ENCODE peak calls at places on chromosomes 11 and 22, in five cellular contexts. G is stimulated activated CD8-positive, alpha-beta memory T cell treated with anti-CD3 and anti-CD28 coated beads, Interleukin-15, amount 100 ng/mL, for 1 hour; H is NCI-H1436; F is immature natural killer cell; D is fibroblast of mammary gland. T is an unnamed sample.
A peak's percentile ranks its signal among the peaks of the same experiment; 100 is the strongest.

GRCh38 chr22:35781898-35782297 is 64.2 kb downstream of the APOL5 start:
- DNase-seq in G (no peak), H (no peak), F (no peak), D (no peak), T (no peak)

GRCh38 chr11:27084407-27084985 is 43.9 kb downstream of the BBOX1 start:
- DNase-seq in G (no peak), H (no peak), F (no peak), D (no peak), T (no peak)

GRCh38 chr11:74932797-74933196 is 16.1 kb downstream of the XRRA1 start:
- DNase-seq in G (no peak), H (no peak), F (no peak), D (peak; percentile 85), T (no peak)

GRCh38 chr22:40022536-40023225 is 27.9 kb downstream of the FAM83F start:
- DNase-seq in G (no peak), H (no peak), F (no peak), D (no peak), T (no peak)

GRCh38 chr11:112961751-112962747 is 829 bp downstream of the NCAM1 start:
- DNase-seq in G (no peak), H (peak; percentile 58), F (peak; percentile 69), D (no peak), T (no peak)

GRCh38 chr11:109425554-109425953 is 3.6 kb downstream of the C11orf87 start:
- DNase-seq in G (no peak), H (no peak), F (no peak), D (no peak), T (no peak)

GRCh38 chr11:113271551-113272245 is 42.7 kb upstream of the TTC12 start:
- DNase-seq in G (no peak), H (no peak), F (no peak), D (no peak), T (no peak)

GRCh38 chr22:43983808-43984207 is 28.6 kb downstream of the SAMM50 start:
- DNase-seq in G (no peak), H (no peak), F (no peak), D (no peak), T (no peak)

GRCh38 chr11:46916669-46917108 is 1.7 kb downstream of the LRP4 start:
- DNase-seq in G (no peak), H (no peak), F (no peak), D (peak; percentile 66), T (no peak)

GRCh38 chr22:44438481-44439131 is 59.4 kb downstream of the RTL6 start:
- DNase-seq in G (no peak), H (no peak), F (no peak), D (no peak), T (no peak)

GRCh38 chr11:125070699-125071254 is 7.7 kb downstream of the SLC37A2 start:
- DNase-seq in G (no peak), H (no peak), F (no peak), D (peak; percentile 83), T (no peak)

GRCh38 chr22:19129871-19130270 is 1.2 kb upstream of the TSSK2 start:
- DNase-seq in G (no peak), H (no peak), F (no peak), D (no peak), T (no peak)

GRCh38 chr22:29726512-29727247 is 6.9 kb downstream of the CABP7 start:
- DNase-seq in G (no peak), H (peak; percentile 81), F (no peak), D (peak; percentile 29), T (no peak)

GRCh38 chr22:44824271-44824670 is 71.9 kb downstream of the ARHGAP8 start:
- DNase-seq in G (no peak), H (no peak), F (no peak), D (no peak), T (no peak)

GRCh38 chr11:612201-612960 is 3.4 kb downstream of the IRF7 start:
- DNase-seq in G (no peak), H (no peak), F (no peak), D (peak; percentile 29), T (no peak)

GRCh38 chr11:27563201-27563600 is 56.6 kb upstream of the LIN7C start:
- DNase-seq in G (no peak), H (no peak), F (no peak), D (peak; percentile 21), T (no peak)

GRCh38 chr22:49692499-49693225 is 135.0 kb downstream of the BRD1 start:
- DNase-seq in G (no peak), H (no peak), F (no peak), D (no peak), T (no peak)

GRCh38 chr11:66624450-66624849 is 8.0 kb downstream of the RBM14 start:
- DNase-seq in G (no peak), H (no peak), F (no peak), D (no peak), T (no peak)

GRCh38 chr11:31479073-31479472 is 30.3 kb downstream of the IMMP1L start:
- DNase-seq in G (no peak), H (no peak), F (no peak), D (no peak), T (no peak)

GRCh38 chr11:60957188-60957587 is 5.2 kb upstream of the SLC15A3 start:
- DNase-seq in G (no peak), H (no peak), F (no peak), D (peak; percentile 87), T (no peak)

GRCh38 chr11:38153985-38154384 is 1555.9 kb upstream of the RAG2 start:
- DNase-seq in G (no peak), H (no peak), F (peak; percentile 25), D (no peak), T (no peak)

GRCh38 chr11:5285703-5286102 is 16.0 kb upstream of the HBE1 start:
- DNase-seq in G (no peak), H (no peak), F (no peak), D (no peak), T (no peak)

GRCh38 chr11:73591743-73592142 is 6.2 kb downstream of the FAM168A start:
- DNase-seq in G (no peak), H (no peak), F (no peak), D (no peak), T (no peak)